ENCODE peak calls at places on chromosomes 6 and 20, in four cellular contexts. H is substantia nigra, M is NCI-H1694 treated with DMSO at 0.1 percent for 48 hours, R is RCC 7860. A is an unnamed sample.

GRCh38 chr20:50558483-50558925 is 48.3 kb downstream of the PTPN1 start:
- DNase-seq in H (no peak), M (no peak), R (peak), A (no peak)

GRCh38 chr6:45253457-45253856 is 74.7 kb upstream of the RUNX2 start:
- DNase-seq in H (no peak), M (no peak), R (no peak), A (no peak)

GRCh38 chr6:149233056-149233715 is 84.3 kb upstream of the TAB2 start:
- DNase-seq in H (no peak), M (no peak), R (peak), A (no peak)

GRCh38 chr6:73156793-73157767 is 68.2 kb downstream of the KHDC1L start:
- DNase-seq in H (no peak), M (no peak), R (no peak), A (no peak)

GRCh38 chr6:35047265-35048011 is 93.7 kb downstream of the TCP11 start:
- DNase-seq in H (no peak), M (no peak), R (no peak), A (no peak)

GRCh38 chr6:133705731-133706130 is 183.2 kb upstream of the TCF21 start:
- DNase-seq in H (no peak), M (no peak), R (no peak), A (no peak)

GRCh38 chr6:110491644-110492317 is 15.4 kb upstream of the SLC22A16 start:
- DNase-seq in H (no peak), M (no peak), R (no peak), A (peak)

GRCh38 chr6:32070814-32071466 is 32.7 kb downstream of the CYP21A2 start:
- DNase-seq in H (no peak), M (no peak), R (no peak), A (no peak)

GRCh38 chr6:22141271-22141745 is 155.5 kb downstream of the PRL start:
- DNase-seq in H (no peak), M (no peak), R (no peak), A (no peak)

GRCh38 chr6:166500246-166500645 is 86.2 kb downstream of the RAMACL start:
- DNase-seq in H (peak), M (no peak), R (no peak), A (peak)

GRCh38 chr20:33685328-33686007 is 717 bp downstream of the E2F1 start:
- DNase-seq in H (no peak), M (peak), R (peak), A (no peak)

GRCh38 chr6:106444777-106445507 is 84.4 kb downstream of the CRYBG1 start:
- DNase-seq in H (no peak), M (peak), R (peak), A (peak)

GRCh38 chr20:17872434-17872833 is 96.2 kb downstream of the SNX5 start:
- DNase-seq in H (no peak), M (no peak), R (no peak), A (no peak)

GRCh38 chr20:46004813-46005505 is 3.7 kb upstream of the MMP9 start:
- DNase-seq in H (no peak), M (no peak), R (no peak), A (no peak)

GRCh38 chr20:14631011-14631410 is 293.6 kb upstream of the FLRT3 start:
- DNase-seq in H (no peak), M (no peak), R (no peak), A (no peak)

GRCh38 chr6:28866342-28867077 is 57.3 kb downstream of the TRIM27 start:
- DNase-seq in H (no peak), M (peak), R (peak), A (peak)

GRCh38 chr6:136592930-136593673 is 42.9 kb upstream of the MAP7 start:
- DNase-seq in H (no peak), M (no peak), R (peak), A (no peak)

GRCh38 chr6:12060780-12061619 is 48.9 kb downstream of the HIVEP1 start:
- DNase-seq in H (peak), M (no peak), R (peak), A (peak)

GRCh38 chr20:3687655-3688054 is 5.8 kb upstream of the ADAM33 start:
- DNase-seq in H (no peak), M (no peak), R (no peak), A (peak)

GRCh38 chr6:74409447-74409846 is 713.4 kb downstream of the CD109 start:
- DNase-seq in H (no peak), M (peak), R (no peak), A (peak)